ENCODE peak calls at places on chromosomes 12 and 14, in six cellular contexts. W is tibial artery, C is bronchial epithelial cell, Z is gastrocnemius medialis, O is cardiac fibroblast, J is stomach. I is an unnamed sample.

GRCh38 chr14:64174922-64175782 is 119.0 kb downstream of the ESR2 start:
- DNase-seq in C (no peak), O (no peak), W (no peak), Z (no peak), J (no peak), I (no peak)

GRCh38 chr14:90017371-90017770 is 44.4 kb upstream of the KCNK13 start:
- DNase-seq in O (no peak), Z (no peak), C (no peak), J (no peak), W (no peak), I (no peak)

GRCh38 chr12:119710941-119711551 is 43.1 kb downstream of the PRKAB1 start:
- DNase-seq in O (no peak), C (peak), J (no peak), Z (no peak), W (no peak), I (no peak)

GRCh38 chr12:56208014-56208413 is 13.7 kb downstream of the RNF41 start:
- DNase-seq in O (no peak), C (no peak), J (no peak), W (no peak), Z (no peak), I (no peak)

GRCh38 chr14:106459971-106460730 is 933.8 kb downstream of the TMEM121 start:
- DNase-seq in W (no peak), J (no peak), C (no peak), Z (no peak), O (no peak), I (no peak)

GRCh38 chr14:104191409-104191997 is 53.1 kb downstream of the KIF26A start:
- DNase-seq in J (no peak), W (no peak), Z (no peak), C (no peak), O (no peak), I (no peak)

GRCh38 chr12:50240096-50240791 is 43.1 kb downstream of the LIMA1 start:
- DNase-seq in O (no peak), W (no peak), Z (no peak), J (no peak), C (no peak), I (peak)

GRCh38 chr12:52789637-52790426 is 6.1 kb downstream of the KRT3 start:
- DNase-seq in C (no peak), Z (no peak), O (no peak), W (no peak), J (peak), I (no peak)

GRCh38 chr12:79482921-79483320 is 207.8 kb downstream of the PAWR start:
- DNase-seq in O (no peak), W (no peak), Z (no peak), J (no peak), C (no peak), I (no peak)

GRCh38 chr12:25496098-25496587 is 56.9 kb downstream of the LMNTD1 start:
- DNase-seq in C (no peak), J (no peak), Z (no peak), W (no peak), O (peak), I (peak)

GRCh38 chr12:40650038-40650704 is 42.1 kb upstream of the CNTN1 start:
- DNase-seq in Z (no peak), O (no peak), J (no peak), W (no peak), C (no peak), I (no peak)

GRCh38 chr14:50559990-50560928 is at the start of gene ATL1:
- DNase-seq in J (peak), W (peak), Z (peak), O (peak), C (peak), I (peak)

GRCh38 chr14:29035129-29035528 is 268.5 kb downstream of the FOXG1 start:
- DNase-seq in J (no peak), Z (no peak), O (peak), C (no peak), W (no peak), I (no peak)

GRCh38 chr12:67394600-67394999 is 125.4 kb downstream of the CAND1 start:
- DNase-seq in Z (peak), O (peak), C (peak), W (peak), J (no peak), I (peak)

GRCh38 chr12:57129311-57130288 is 1.3 kb downstream of the LRP1 start:
- DNase-seq in W (no peak), C (peak), Z (peak), J (no peak), O (peak), I (peak)

GRCh38 chr12:80241576-80242273 is 142.4 kb downstream of the OTOGL start:
- DNase-seq in J (no peak), W (no peak), O (peak), C (peak), Z (no peak), I (peak)

GRCh38 chr12:40632933-40633332 is 59.3 kb upstream of the CNTN1 start:
- DNase-seq in C (no peak), O (no peak), J (no peak), W (no peak), Z (no peak), I (no peak)

GRCh38 chr12:120264086-120264485 is 1.4 kb downstream of the PXN start:
- DNase-seq in J (no peak), W (no peak), Z (no peak), C (no peak), O (no peak), I (peak)

GRCh38 chr12:71584356-71584755 is 79.3 kb downstream of the ZFC3H1 start:
- DNase-seq in Z (no peak), O (no peak), J (no peak), W (no peak), C (no peak), I (no peak)

GRCh38 chr12:57110189-57111045 is 745 bp downstream of the STAT6 start:
- DNase-seq in Z (no peak), W (peak), O (peak), C (no peak), J (peak), I (peak)

GRCh38 chr14:22606380-22606779 is 8.3 kb downstream of the ABHD4 start:
- DNase-seq in J (no peak), Z (no peak), C (peak), O (no peak), W (no peak), I (no peak)

GRCh38 chr14:87045241-87045640 is 947.7 kb downstream of the GALC start:
- DNase-seq in W (no peak), Z (no peak), O (no peak), C (no peak), J (no peak), I (peak)

GRCh38 chr12:94265966-94266365 is 117.6 kb downstream of the PLXNC1 start:
- DNase-seq in O (no peak), J (no peak), W (no peak), Z (no peak), C (no peak), I (peak)

GRCh38 chr12:6146951-6147350 is 22.5 kb upstream of the VWF start:
- DNase-seq in J (no peak), O (no peak), C (peak), Z (no peak), W (no peak), I (no peak)

GRCh38 chr14:68630081-68630571 is 162.7 kb downstream of the ZFP36L1 start:
- DNase-seq in O (no peak), W (peak), J (no peak), Z (no peak), C (no peak), I (no peak)

GRCh38 chr12:57610553-57611115 is 601 bp upstream of the ARHGEF25 start:
- DNase-seq in C (no peak), Z (no peak), J (no peak), W (peak), O (no peak), I (peak)

GRCh38 chr12:6840428-6841138 is at the start of gene GNB3:
- DNase-seq in J (no peak), W (no peak), O (no peak), C (no peak), Z (no peak), I (no peak)

GRCh38 chr12:68279227-68280054 is 26.0 kb upstream of the IL22 start:
- DNase-seq in O (peak), Z (no peak), J (no peak), W (no peak), C (no peak), I (no peak)

GRCh38 chr12:29771786-29772185 is 12.0 kb downstream of the TMTC1 start:
- DNase-seq in C (no peak), O (no peak), Z (no peak), J (no peak), W (no peak), I (no peak)

GRCh38 chr12:88310666-88311065 is 168.6 kb downstream of the TMTC3 start:
- DNase-seq in J (no peak), O (no peak), C (peak), W (no peak), Z (no peak), I (no peak)

GRCh38 chr12:8034802-8035201 is 2.3 kb downstream of the FOXJ2 start:
- DNase-seq in C (no peak), O (no peak), Z (no peak), W (no peak), J (no peak), I (peak)

GRCh38 chr12:14773685-14774073 is 29.6 kb downstream of the WBP11 start:
- DNase-seq in W (peak), O (no peak), J (no peak), C (no peak), Z (no peak), I (no peak)

GRCh38 chr14:101810897-101811620 is 49.5 kb downstream of the PPP2R5C start:
- DNase-seq in C (peak), W (no peak), O (no peak), Z (no peak), J (no peak), I (peak)

GRCh38 chr14:101809671-101810514 is 48.4 kb downstream of the PPP2R5C start:
- DNase-seq in O (peak), W (peak), C (peak), J (peak), Z (peak), I (peak)

GRCh38 chr14:101812071-101812470 is 50.6 kb downstream of the PPP2R5C start:
- DNase-seq in O (no peak), J (no peak), C (no peak), Z (no peak), W (no peak), I (no peak)

GRCh38 chr14:101808894-101809670 is 47.6 kb downstream of the PPP2R5C start:
- DNase-seq in O (no peak), W (no peak), J (no peak), Z (no peak), C (peak), I (no peak)

GRCh38 chr14:101808020-101808641 is 46.6 kb downstream of the PPP2R5C start:
- DNase-seq in Z (no peak), J (no peak), O (no peak), C (no peak), W (no peak), I (no peak)
- TF ChIP-seq CTCF in Z (no peak), J (no peak), O (no peak), C (no peak), W (no peak), I (no peak)

DNA sequence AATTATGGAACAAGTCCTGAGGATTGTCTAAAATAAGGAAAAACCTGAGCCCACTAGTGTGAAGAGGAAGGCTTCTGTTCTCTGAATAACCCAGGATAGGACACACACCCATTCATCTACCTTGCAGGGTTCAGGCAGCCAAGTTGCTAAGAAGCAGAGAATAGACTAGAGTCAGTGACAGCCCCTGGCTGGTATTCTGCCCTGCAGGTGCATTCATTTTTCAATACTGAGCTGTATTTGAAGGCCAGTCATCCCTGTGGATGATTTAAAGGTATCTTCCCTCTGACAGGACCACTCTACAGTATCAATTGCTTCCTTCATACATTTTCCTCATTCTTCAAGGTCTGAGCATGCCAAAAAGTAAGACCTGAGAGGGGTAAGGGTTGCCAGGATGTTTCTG is 22.9 kb downstream of the WNT5B start:
- DNase-seq in Z (no peak), J (no peak), W (no peak), O (no peak), C (no peak), I (no peak)
- H3K4me3 ChIP-seq in Z (no peak), J (no peak), W (no peak), O (no peak), C (no peak), I (no peak)

GRCh38 chr14:33184587-33184986 is 245.9 kb downstream of the NPAS3 start:
- DNase-seq in Z (no peak), J (no peak), C (peak), W (no peak), O (peak), I (no peak)
- TF ChIP-seq CTCF in Z (no peak), J (no peak), C (no peak), W (no peak), O (no peak), I (no peak)

GRCh38 chr14:81323094-81323493 is 77.0 kb downstream of the STON2 start:
- DNase-seq in Z (no peak), J (no peak), W (no peak), O (no peak), C (no peak), I (no peak)
- H3K4me3 ChIP-seq in Z (no peak), J (no peak), W (no peak), O (no peak), C (peak), I (no peak)

GRCh38 chr14:52951730-52952481 is 1.1 kb upstream of the FERMT2 start:
- DNase-seq in Z (peak), C (peak), O (peak), J (peak), W (peak), I (peak)
- TF ChIP-seq CTCF in Z (peak), C (no peak), O (peak), J (peak), W (peak), I (peak)

I was measured in foreskin fibroblast.